ENCODE peak calls at places on chromosomes 12 and 14, in seven cellular contexts. Y, N, G, X, Q, E and Z are unnamed samples.

GRCh38 chr14:46661728-46662127 is 10.1 kb upstream of the RPL10L start:
- DNase-seq in Y (peak; percentile 0), N (no peak), G (no peak), X (no peak), Q (no peak), E (no peak), Z (peak; percentile 64)

GRCh38 chr14:52026921-52027320 is 37.6 kb downstream of the RTRAF start:
- DNase-seq in Y (no peak), N (no peak), G (no peak), X (no peak), Q (no peak), E (no peak), Z (no peak)

GRCh38 chr12:2348477-2348852 is 295.7 kb downstream of the CACNA1C start:
- DNase-seq in Y (no peak), N (no peak), G (no peak), X (no peak), Q (no peak), E (no peak), Z (no peak)

GRCh38 chr12:56017181-56017580 is 3.7 kb upstream of the IKZF4 start:
- DNase-seq in Y (no peak), N (no peak), G (no peak), X (no peak), Q (no peak), E (no peak), Z (no peak)

GRCh38 chr12:46473634-46474201 is 101.1 kb upstream of the SLC38A2 start:
- DNase-seq in Y (peak; percentile 87), N (peak; percentile 51), G (peak; percentile 95), X (peak; percentile 15), Q (no peak), E (no peak), Z (peak; percentile 69)

GRCh38 chr12:100027671-100028070 is 42.9 kb upstream of the ANKS1B start:
- DNase-seq in Y (no peak), N (no peak), G (no peak), X (no peak), Q (no peak), E (no peak), Z (no peak)

GRCh38 chr12:20624718-20625117 is 70.4 kb upstream of the SLCO1C1 start:
- DNase-seq in Y (peak; percentile 40), N (no peak), G (peak; percentile 56), X (peak; percentile 19), Q (no peak), E (no peak), Z (no peak)

GRCh38 chr12:114013601-114014345 is 47.6 kb upstream of the RBM19 start:
- DNase-seq in Y (peak; percentile 31), N (no peak), G (peak; percentile 39), X (peak; percentile 32), Q (peak; percentile 36), E (peak; percentile 33), Z (peak; percentile 67)

GRCh38 chr12:108419949-108420348 is 80.8 kb upstream of the CMKLR1 start:
- DNase-seq in Y (no peak), N (no peak), G (no peak), X (no peak), Q (no peak), E (no peak), Z (no peak)

GRCh38 chr12:92133795-92134637 is 11.6 kb downstream of the BTG1 start:
- DNase-seq in Y (no peak), N (no peak), G (no peak), X (peak; percentile 28), Q (no peak), E (no peak), Z (no peak)

GRCh38 chr14:53432378-53432802 is 279.3 kb upstream of the DDHD1 start:
- DNase-seq in Y (peak; percentile 40), N (no peak), G (peak; percentile 59), X (peak; percentile 47), Q (peak; percentile 8), E (peak; percentile 21), Z (peak; percentile 74)

GRCh38 chr12:1925125-1925963 is 6.9 kb upstream of the CACNA2D4 start:
- DNase-seq in Y (no peak), N (no peak), G (no peak), X (peak; percentile 15), Q (no peak), E (no peak), Z (no peak)

GRCh38 chr12:124388679-124389536 is 94.0 kb downstream of the RFLNA start:
- DNase-seq in Y (no peak), N (no peak), G (peak; percentile 79), X (peak; percentile 93), Q (no peak), E (no peak), Z (no peak)

GRCh38 chr14:73630009-73630780 is 14.6 kb upstream of the DNAL1 start:
- DNase-seq in Y (no peak), N (no peak), G (no peak), X (no peak), Q (no peak), E (no peak), Z (no peak)
- TF ChIP-seq JUND in Y (no peak), N (no peak), G (no peak), X (no peak), Q (no peak), E (no peak), Z (no peak)

GRCh38 chr12:89559753-89560152 is 33.9 kb upstream of the POC1B start:
- DNase-seq in Y (no peak), N (no peak), G (peak; percentile 19), X (no peak), Q (no peak), E (no peak), Z (no peak)
- TF ChIP-seq JUND in Y (no peak), N (no peak), G (no peak), X (no peak), Q (no peak), E (no peak), Z (no peak)

GRCh38 chr14:32939254-32940065 is 781 bp downstream of the NPAS3 start:
- DNase-seq in Y (no peak), N (no peak), G (no peak), X (peak; percentile 78), Q (no peak), E (no peak), Z (peak; percentile 62)
- TF ChIP-seq JUND in Y (no peak), N (no peak), G (no peak), X (no peak), Q (no peak), E (no peak), Z (no peak)

GRCh38 chr14:49849213-49849847 is 3.3 kb downstream of the NEMF start:
- DNase-seq in Y (no peak), N (no peak), G (no peak), X (no peak), Q (no peak), E (no peak), Z (no peak)
- TF ChIP-seq JUND in Y (no peak), N (no peak), G (no peak), X (no peak), Q (no peak), E (no peak), Z (no peak)

GRCh38 chr12:132397934-132398385 is 68.6 kb upstream of the GALNT9 start:
- DNase-seq in Y (no peak), N (no peak), G (no peak), X (no peak), Q (no peak), E (no peak), Z (no peak)

GRCh38 chr12:132398386-132398991 is 69.1 kb upstream of the GALNT9 start:
- DNase-seq in Y (no peak), N (no peak), G (no peak), X (no peak), Q (no peak), E (no peak), Z (no peak)

GRCh38 chr12:132395908-132396305 is 66.5 kb upstream of the GALNT9 start:
- DNase-seq in Y (no peak), N (no peak), G (no peak), X (no peak), Q (no peak), E (no peak), Z (no peak)

GRCh38 chr12:132396657-132397056 is 67.3 kb upstream of the GALNT9 start:
- DNase-seq in Y (no peak), N (no peak), G (no peak), X (no peak), Q (no peak), E (no peak), Z (no peak)

DNA sequence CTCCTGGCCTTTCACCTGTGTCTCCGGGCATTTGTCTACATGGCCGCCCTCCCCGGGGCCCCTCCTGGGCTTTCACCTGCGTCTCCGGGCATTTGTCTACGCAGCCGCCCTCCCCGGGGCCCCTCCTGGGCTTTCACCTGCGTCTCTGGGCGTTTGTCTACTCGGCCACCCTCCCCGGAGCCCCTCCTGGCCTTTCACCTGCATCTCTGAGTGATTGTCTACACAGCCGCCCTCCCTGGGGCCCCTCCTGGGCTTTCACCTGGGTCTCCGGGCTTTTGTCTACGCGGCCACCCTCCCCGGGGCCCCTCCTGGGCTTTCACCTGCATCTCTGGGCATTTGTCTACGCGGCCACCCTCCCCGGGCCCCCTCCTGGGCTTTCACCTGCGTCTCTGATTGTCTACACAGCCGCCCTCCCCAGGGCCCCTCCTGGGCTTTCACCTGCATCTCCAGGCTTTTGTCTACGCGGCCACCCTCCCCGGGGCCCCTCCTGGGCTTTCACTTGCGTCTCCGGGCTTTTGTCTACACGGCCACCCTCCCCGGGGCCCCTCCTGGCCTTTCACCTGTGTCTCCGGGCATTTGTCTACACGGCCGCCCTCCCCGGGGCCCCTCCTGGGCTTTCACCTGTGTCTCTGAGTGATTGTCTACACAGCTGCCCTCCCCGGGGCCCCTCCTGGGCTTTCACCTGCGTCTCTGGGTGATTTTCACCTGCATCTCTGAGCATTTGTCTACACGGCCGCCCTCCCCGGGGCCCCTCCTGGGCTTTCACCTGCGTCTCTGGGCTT is 68.0 kb upstream of the GALNT9 start:
- DNase-seq in Y (no peak), N (no peak), G (no peak), X (no peak), Q (no peak), E (no peak), Z (no peak)
- TF ChIP-seq JUND in Y (no peak), N (no peak), G (no peak), X (no peak), Q (no peak), E (no peak), Z (no peak)

GRCh38 chr12:59115526-59115925 is 195.2 kb upstream of the LRIG3 start:
- DNase-seq in Y (no peak), N (no peak), G (no peak), X (no peak), Q (no peak), E (no peak), Z (no peak)

GRCh38 chr12:59118356-59118755 is 198.1 kb upstream of the LRIG3 start:
- DNase-seq in Y (no peak), N (no peak), G (no peak), X (no peak), Q (no peak), E (no peak), Z (no peak)

GRCh38 chr12:59115995-59116394 is 195.7 kb upstream of the LRIG3 start:
- DNase-seq in Y (no peak), N (no peak), G (no peak), X (no peak), Q (no peak), E (no peak), Z (no peak)

GRCh38 chr12:59111873-59112272 is 191.6 kb upstream of the LRIG3 start:
- DNase-seq in Y (no peak), N (no peak), G (no peak), X (no peak), Q (no peak), E (no peak), Z (no peak)

GRCh38 chr12:59113831-59114273 is 193.5 kb upstream of the LRIG3 start:
- DNase-seq in Y (peak; percentile 72), N (peak; percentile 9), G (peak; percentile 63), X (peak; percentile 42), Q (peak; percentile 46), E (peak; percentile 63), Z (peak; percentile 52)
- TF ChIP-seq JUND in Y (no peak), N (no peak), G (no peak), X (no peak), Q (no peak), E (peak; percentile 31), Z (no peak)